ENCODE peak calls at places on chromosomes 7 and 10, in nine cellular contexts. V, W, H, B, S, L, K, N and C are unnamed samples.

GRCh38 chr10:13990392-13990805 is 340.3 kb downstream of the FRMD4A start:
- DNase-seq in B (no peak), N (no peak), K (no peak), W (no peak), S (no peak), V (no peak), L (no peak), H (peak; percentile 41), C (no peak)

GRCh38 chr7:138666385-138666784 is 34.8 kb downstream of the SVOPL start:
- DNase-seq in B (no peak), L (no peak), W (no peak), S (no peak), H (no peak), N (no peak), V (no peak), K (no peak), C (no peak)

GRCh38 chr10:35925511-35925910 is 283.4 kb upstream of the FZD8 start:
- DNase-seq in K (no peak), N (no peak), B (no peak), W (no peak), H (no peak), V (no peak), L (no peak), S (no peak), C (no peak)

GRCh38 chr10:35563266-35563891 is 41.8 kb upstream of the GJD4 start:
- DNase-seq in B (peak; percentile 33), K (peak; percentile 9), W (peak; percentile 44), H (peak; percentile 77), L (peak; percentile 64), N (peak; percentile 53), V (peak; percentile 41), S (peak; percentile 71), C (peak; percentile 45)

GRCh38 chr10:82762641-82763040 is 887.6 kb downstream of the NRG3 start:
- DNase-seq in V (no peak), H (no peak), N (no peak), K (no peak), B (no peak), L (no peak), W (no peak), S (no peak), C (no peak)

GRCh38 chr10:118148245-118148644 is 101.5 kb upstream of the RAB11FIP2 start:
- DNase-seq in N (no peak), K (no peak), V (no peak), H (no peak), W (no peak), L (no peak), S (no peak), B (no peak), C (no peak)

GRCh38 chr10:43237128-43237527 is 29.7 kb downstream of the RASGEF1A start:
- DNase-seq in H (no peak), N (peak; percentile 16), K (no peak), L (no peak), V (no peak), B (no peak), S (no peak), W (no peak), C (no peak)

GRCh38 chr10:70296406-70296899 is 12.6 kb upstream of the NPFFR1 start:
- DNase-seq in K (no peak), W (peak; percentile 73), H (peak; percentile 90), S (peak; percentile 43), L (no peak), N (peak; percentile 88), B (peak; percentile 87), V (peak; percentile 3), C (peak; percentile 59)

GRCh38 chr10:17793823-17794759 is 15.1 kb upstream of the MRC1 start:
- DNase-seq in L (no peak), N (no peak), H (no peak), V (no peak), S (no peak), B (no peak), W (no peak), K (no peak), C (peak; percentile 37)

GRCh38 chr10:30984563-30985328 is 46.9 kb downstream of the ZNF438 start:
- DNase-seq in N (no peak), V (no peak), K (no peak), H (no peak), B (no peak), W (no peak), S (no peak), L (no peak), C (no peak)